ENCODE peak calls at places on chromosomes 12 and 14, in seven cellular contexts. One of them, this sample, is unnamed.

GRCh38 chr12:10361622-10362021 is 28.2 kb downstream of the KLRK1 start:
- DNase-seq in choroid plexus epithelial cell: peak; percentile 89
- DNase-seq in A549: no peak
- DNase-seq in lower lobe of right lung: no peak
- DNase-seq in stimulated activated CD4-positive, alpha-beta T cell treated with anti-CD3 and anti-CD28 coated beads, Interleukin-15, amount 100 ng/mL, for 1 hour: no peak
- DNase-seq in cardiac fibroblast: peak; percentile 80
- DNase-seq in mesothelial cell of epicardium: no peak
- DNase-seq in this sample: no peak

GRCh38 chr14:85463512-85463911 is 66.4 kb upstream of the FLRT2 start:
- DNase-seq in choroid plexus epithelial cell: peak; percentile 18
- DNase-seq in A549: peak; percentile 23
- DNase-seq in lower lobe of right lung: peak; percentile 51
- DNase-seq in stimulated activated CD4-positive, alpha-beta T cell treated with anti-CD3 and anti-CD28 coated beads, Interleukin-15, amount 100 ng/mL, for 1 hour: no peak
- DNase-seq in cardiac fibroblast: peak; percentile 18
- DNase-seq in mesothelial cell of epicardium: no peak
- DNase-seq in this sample: no peak

GRCh38 chr14:53391156-53391555 is 238.0 kb upstream of the DDHD1 start:
- DNase-seq in choroid plexus epithelial cell: peak; percentile 21
- DNase-seq in A549: no peak
- DNase-seq in lower lobe of right lung: no peak
- DNase-seq in stimulated activated CD4-positive, alpha-beta T cell treated with anti-CD3 and anti-CD28 coated beads, Interleukin-15, amount 100 ng/mL, for 1 hour: no peak
- DNase-seq in cardiac fibroblast: peak; percentile 65
- DNase-seq in mesothelial cell of epicardium: no peak
- DNase-seq in this sample: no peak

GRCh38 chr14:104547998-104548700 is 31.4 kb upstream of the C14orf180 start:
- DNase-seq in choroid plexus epithelial cell: no peak
- DNase-seq in A549: no peak
- DNase-seq in lower lobe of right lung: no peak
- DNase-seq in stimulated activated CD4-positive, alpha-beta T cell treated with anti-CD3 and anti-CD28 coated beads, Interleukin-15, amount 100 ng/mL, for 1 hour: no peak
- DNase-seq in cardiac fibroblast: no peak
- DNase-seq in mesothelial cell of epicardium: no peak
- DNase-seq in this sample: no peak

GRCh38 chr14:63996016-63996415 is 143.2 kb downstream of the SYNE2 start:
- DNase-seq in choroid plexus epithelial cell: no peak
- DNase-seq in A549: no peak
- DNase-seq in lower lobe of right lung: no peak
- DNase-seq in stimulated activated CD4-positive, alpha-beta T cell treated with anti-CD3 and anti-CD28 coated beads, Interleukin-15, amount 100 ng/mL, for 1 hour: no peak
- DNase-seq in cardiac fibroblast: no peak
- DNase-seq in mesothelial cell of epicardium: no peak
- DNase-seq in this sample: no peak

GRCh38 chr14:90538716-90539495 is 142.1 kb downstream of the CALM1 start:
- DNase-seq in choroid plexus epithelial cell: no peak
- DNase-seq in A549: no peak
- DNase-seq in lower lobe of right lung: peak; percentile 44
- DNase-seq in stimulated activated CD4-positive, alpha-beta T cell treated with anti-CD3 and anti-CD28 coated beads, Interleukin-15, amount 100 ng/mL, for 1 hour: no peak
- DNase-seq in cardiac fibroblast: no peak
- DNase-seq in mesothelial cell of epicardium: no peak
- DNase-seq in this sample: no peak

GRCh38 chr12:113322353-113322752 is 12.6 kb downstream of the SLC8B1 start:
- DNase-seq in choroid plexus epithelial cell: peak; percentile 87
- DNase-seq in A549: no peak
- DNase-seq in lower lobe of right lung: no peak
- DNase-seq in stimulated activated CD4-positive, alpha-beta T cell treated with anti-CD3 and anti-CD28 coated beads, Interleukin-15, amount 100 ng/mL, for 1 hour: no peak
- DNase-seq in cardiac fibroblast: peak; percentile 54
- DNase-seq in mesothelial cell of epicardium: no peak
- DNase-seq in this sample: peak; percentile 88

GRCh38 chr14:91606851-91607250 is 96.7 kb upstream of the PPP4R3A start:
- DNase-seq in choroid plexus epithelial cell: peak; percentile 29
- DNase-seq in A549: no peak
- DNase-seq in lower lobe of right lung: no peak
- DNase-seq in stimulated activated CD4-positive, alpha-beta T cell treated with anti-CD3 and anti-CD28 coated beads, Interleukin-15, amount 100 ng/mL, for 1 hour: no peak
- DNase-seq in cardiac fibroblast: peak; percentile 17
- DNase-seq in mesothelial cell of epicardium: no peak
- DNase-seq in this sample: no peak

This sample was measured in hepatic stellate cell.